ENCODE peak calls at places on chromosomes 2 and 18, in five cellular contexts. One of them, this sample, is unnamed.

GRCh38 chr18:62788111-62788510 is 72.8 kb downstream of the PHLPP1 start:
- DNase-seq in stimulated activated CD8-positive, alpha-beta memory T cell treated with anti-CD3 and anti-CD28 coated beads, Interleukin-15, amount 100 ng/mL, for 24 hours: no peak
- DNase-seq in left ventricle myocardium superior: no peak
- DNase-seq in amniotic epithelial cell: no peak
- DNase-seq in aorta: no peak
- DNase-seq in this sample: no peak

GRCh38 chr2:203240491-203240890 is 1.7 kb downstream of the CYP20A1 start:
- DNase-seq in stimulated activated CD8-positive, alpha-beta memory T cell treated with anti-CD3 and anti-CD28 coated beads, Interleukin-15, amount 100 ng/mL, for 24 hours: no peak
- DNase-seq in left ventricle myocardium superior: no peak
- DNase-seq in amniotic epithelial cell: no peak
- DNase-seq in aorta: no peak
- DNase-seq in this sample: no peak

GRCh38 chr2:197145471-197146056 is 165.0 kb downstream of the ANKRD44 start:
- DNase-seq in stimulated activated CD8-positive, alpha-beta memory T cell treated with anti-CD3 and anti-CD28 coated beads, Interleukin-15, amount 100 ng/mL, for 24 hours: no peak
- DNase-seq in left ventricle myocardium superior: no peak
- DNase-seq in amniotic epithelial cell: no peak
- DNase-seq in aorta: no peak
- DNase-seq in this sample: no peak

GRCh38 chr2:221563601-221564000 is 8.5 kb downstream of the EPHA4 start:
- DNase-seq in stimulated activated CD8-positive, alpha-beta memory T cell treated with anti-CD3 and anti-CD28 coated beads, Interleukin-15, amount 100 ng/mL, for 24 hours: no peak
- DNase-seq in left ventricle myocardium superior: no peak
- DNase-seq in amniotic epithelial cell: no peak
- DNase-seq in aorta: no peak
- DNase-seq in this sample: no peak

GRCh38 chr2:68574202-68574791 is 69.1 kb upstream of the PROKR1 start:
- DNase-seq in stimulated activated CD8-positive, alpha-beta memory T cell treated with anti-CD3 and anti-CD28 coated beads, Interleukin-15, amount 100 ng/mL, for 24 hours: no peak
- DNase-seq in left ventricle myocardium superior: no peak
- DNase-seq in amniotic epithelial cell: no peak
- DNase-seq in aorta: no peak
- DNase-seq in this sample: no peak

GRCh38 chr2:167293172-167293781 is 405.0 kb downstream of the XIRP2 start:
- DNase-seq in stimulated activated CD8-positive, alpha-beta memory T cell treated with anti-CD3 and anti-CD28 coated beads, Interleukin-15, amount 100 ng/mL, for 24 hours: no peak
- DNase-seq in left ventricle myocardium superior: peak
- DNase-seq in amniotic epithelial cell: peak
- DNase-seq in aorta: no peak
- DNase-seq in this sample: peak

GRCh38 chr2:240250985-240251847 is 110.8 kb upstream of the OTOS start:
- DNase-seq in stimulated activated CD8-positive, alpha-beta memory T cell treated with anti-CD3 and anti-CD28 coated beads, Interleukin-15, amount 100 ng/mL, for 24 hours: no peak
- DNase-seq in left ventricle myocardium superior: peak
- DNase-seq in amniotic epithelial cell: peak
- DNase-seq in aorta: peak
- DNase-seq in this sample: peak

GRCh38 chr2:17576802-17577201 is 36.3 kb downstream of the VSNL1 start:
- DNase-seq in stimulated activated CD8-positive, alpha-beta memory T cell treated with anti-CD3 and anti-CD28 coated beads, Interleukin-15, amount 100 ng/mL, for 24 hours: no peak
- DNase-seq in left ventricle myocardium superior: no peak
- DNase-seq in amniotic epithelial cell: no peak
- DNase-seq in aorta: no peak
- DNase-seq in this sample: no peak

GRCh38 chr2:25851740-25852503 is 26.4 kb downstream of the ASXL2 start:
- DNase-seq in stimulated activated CD8-positive, alpha-beta memory T cell treated with anti-CD3 and anti-CD28 coated beads, Interleukin-15, amount 100 ng/mL, for 24 hours: no peak
- DNase-seq in left ventricle myocardium superior: no peak
- DNase-seq in amniotic epithelial cell: peak
- DNase-seq in aorta: no peak
- DNase-seq in this sample: peak

GRCh38 chr18:48166336-48166875 is 235.9 kb upstream of the SMAD2 start:
- DNase-seq in stimulated activated CD8-positive, alpha-beta memory T cell treated with anti-CD3 and anti-CD28 coated beads, Interleukin-15, amount 100 ng/mL, for 24 hours: no peak
- DNase-seq in left ventricle myocardium superior: no peak
- DNase-seq in amniotic epithelial cell: no peak
- DNase-seq in aorta: peak
- DNase-seq in this sample: no peak

GRCh38 chr2:181407171-181407570 is 50.0 kb upstream of the ITGA4 start:
- DNase-seq in stimulated activated CD8-positive, alpha-beta memory T cell treated with anti-CD3 and anti-CD28 coated beads, Interleukin-15, amount 100 ng/mL, for 24 hours: no peak
- DNase-seq in left ventricle myocardium superior: no peak
- DNase-seq in amniotic epithelial cell: peak
- DNase-seq in aorta: no peak
- DNase-seq in this sample: peak